ENCODE peak calls at places on chromosomes 2 and 18, in six cellular contexts. One of them, this sample, is unnamed.

GRCh38 chr18:48605408-48605845 is 66.6 kb downstream of the CTIF start:
- DNase-seq in ascending aorta: no peak
- DNase-seq in colonic mucosa: no peak
- DNase-seq in foreskin melanocyte: no peak
- DNase-seq in NCI-H1436 treated with DMSO at 0.1 percent for 48 hours: no peak
- DNase-seq in stimulated activated naive CD8-positive, alpha-beta T cell treated with anti-CD3 and anti-CD28 coated beads, Interleukin-15, Interleukin-2, amounts not matched to agents 100 U/mL and 50 U/mL, for 24 hours: no peak
- DNase-seq in this sample: no peak

GRCh38 chr2:134129900-134130537 is 123.9 kb upstream of the MGAT5 start:
- DNase-seq in ascending aorta: no peak
- DNase-seq in colonic mucosa: no peak
- DNase-seq in foreskin melanocyte: no peak
- DNase-seq in NCI-H1436 treated with DMSO at 0.1 percent for 48 hours: no peak
- DNase-seq in stimulated activated naive CD8-positive, alpha-beta T cell treated with anti-CD3 and anti-CD28 coated beads, Interleukin-15, Interleukin-2, amounts not matched to agents 100 U/mL and 50 U/mL, for 24 hours: no peak
- DNase-seq in this sample: no peak

GRCh38 chr2:214019229-214019972 is 391.5 kb upstream of the VWC2L start:
- DNase-seq in ascending aorta: peak; percentile 72
- DNase-seq in colonic mucosa: no peak
- DNase-seq in foreskin melanocyte: peak; percentile 83
- DNase-seq in NCI-H1436 treated with DMSO at 0.1 percent for 48 hours: no peak
- DNase-seq in stimulated activated naive CD8-positive, alpha-beta T cell treated with anti-CD3 and anti-CD28 coated beads, Interleukin-15, Interleukin-2, amounts not matched to agents 100 U/mL and 50 U/mL, for 24 hours: no peak
- DNase-seq in this sample: no peak

GRCh38 chr2:215773728-215774127 is 239.6 kb downstream of the MREG start:
- DNase-seq in ascending aorta: peak; percentile 71
- DNase-seq in colonic mucosa: no peak
- DNase-seq in foreskin melanocyte: peak; percentile 98
- DNase-seq in NCI-H1436 treated with DMSO at 0.1 percent for 48 hours: no peak
- DNase-seq in stimulated activated naive CD8-positive, alpha-beta T cell treated with anti-CD3 and anti-CD28 coated beads, Interleukin-15, Interleukin-2, amounts not matched to agents 100 U/mL and 50 U/mL, for 24 hours: peak; percentile 12
- DNase-seq in this sample: no peak

GRCh38 chr2:5673148-5673860 is 18.9 kb upstream of the SOX11 start:
- DNase-seq in ascending aorta: no peak
- DNase-seq in colonic mucosa: no peak
- DNase-seq in foreskin melanocyte: no peak
- DNase-seq in NCI-H1436 treated with DMSO at 0.1 percent for 48 hours: no peak
- DNase-seq in stimulated activated naive CD8-positive, alpha-beta T cell treated with anti-CD3 and anti-CD28 coated beads, Interleukin-15, Interleukin-2, amounts not matched to agents 100 U/mL and 50 U/mL, for 24 hours: no peak
- DNase-seq in this sample: no peak

GRCh38 chr2:170818294-170819104 is 1.8 kb downstream of the GAD1 start:
- DNase-seq in ascending aorta: no peak
- DNase-seq in colonic mucosa: no peak
- DNase-seq in foreskin melanocyte: no peak
- DNase-seq in NCI-H1436 treated with DMSO at 0.1 percent for 48 hours: no peak
- DNase-seq in stimulated activated naive CD8-positive, alpha-beta T cell treated with anti-CD3 and anti-CD28 coated beads, Interleukin-15, Interleukin-2, amounts not matched to agents 100 U/mL and 50 U/mL, for 24 hours: peak; percentile 21
- DNase-seq in this sample: peak; percentile 27

GRCh38 chr2:66578067-66578852 is 143.3 kb downstream of the MEIS1 start:
- DNase-seq in ascending aorta: no peak
- DNase-seq in colonic mucosa: no peak
- DNase-seq in foreskin melanocyte: no peak
- DNase-seq in NCI-H1436 treated with DMSO at 0.1 percent for 48 hours: no peak
- DNase-seq in stimulated activated naive CD8-positive, alpha-beta T cell treated with anti-CD3 and anti-CD28 coated beads, Interleukin-15, Interleukin-2, amounts not matched to agents 100 U/mL and 50 U/mL, for 24 hours: no peak
- DNase-seq in this sample: no peak

GRCh38 chr18:28541276-28541930 is 364.5 kb upstream of the CDH2 start:
- DNase-seq in ascending aorta: no peak
- DNase-seq in colonic mucosa: no peak
- DNase-seq in foreskin melanocyte: peak; percentile 7
- DNase-seq in NCI-H1436 treated with DMSO at 0.1 percent for 48 hours: no peak
- DNase-seq in stimulated activated naive CD8-positive, alpha-beta T cell treated with anti-CD3 and anti-CD28 coated beads, Interleukin-15, Interleukin-2, amounts not matched to agents 100 U/mL and 50 U/mL, for 24 hours: no peak
- DNase-seq in this sample: no peak

GRCh38 chr18:40012931-40013609 is 1942.0 kb upstream of the PIK3C3 start:
- DNase-seq in ascending aorta: no peak
- DNase-seq in colonic mucosa: no peak
- DNase-seq in foreskin melanocyte: no peak
- DNase-seq in NCI-H1436 treated with DMSO at 0.1 percent for 48 hours: no peak
- DNase-seq in stimulated activated naive CD8-positive, alpha-beta T cell treated with anti-CD3 and anti-CD28 coated beads, Interleukin-15, Interleukin-2, amounts not matched to agents 100 U/mL and 50 U/mL, for 24 hours: no peak
- DNase-seq in this sample: no peak

GRCh38 chr2:63614448-63614968 is 25.7 kb downstream of the MDH1 start:
- DNase-seq in ascending aorta: no peak
- DNase-seq in colonic mucosa: no peak
- DNase-seq in foreskin melanocyte: no peak
- DNase-seq in NCI-H1436 treated with DMSO at 0.1 percent for 48 hours: no peak
- DNase-seq in stimulated activated naive CD8-positive, alpha-beta T cell treated with anti-CD3 and anti-CD28 coated beads, Interleukin-15, Interleukin-2, amounts not matched to agents 100 U/mL and 50 U/mL, for 24 hours: no peak
- DNase-seq in this sample: no peak

GRCh38 chr2:239519081-239519920 is 118.5 kb upstream of the HDAC4 start:
- DNase-seq in ascending aorta: no peak
- DNase-seq in colonic mucosa: no peak
- DNase-seq in foreskin melanocyte: no peak
- DNase-seq in NCI-H1436 treated with DMSO at 0.1 percent for 48 hours: no peak
- DNase-seq in stimulated activated naive CD8-positive, alpha-beta T cell treated with anti-CD3 and anti-CD28 coated beads, Interleukin-15, Interleukin-2, amounts not matched to agents 100 U/mL and 50 U/mL, for 24 hours: no peak
- DNase-seq in this sample: no peak

GRCh38 chr18:57110295-57110694 is 36.6 kb upstream of the BOD1L2 start:
- DNase-seq in ascending aorta: no peak
- DNase-seq in colonic mucosa: no peak
- DNase-seq in foreskin melanocyte: no peak
- DNase-seq in NCI-H1436 treated with DMSO at 0.1 percent for 48 hours: no peak
- DNase-seq in stimulated activated naive CD8-positive, alpha-beta T cell treated with anti-CD3 and anti-CD28 coated beads, Interleukin-15, Interleukin-2, amounts not matched to agents 100 U/mL and 50 U/mL, for 24 hours: no peak
- DNase-seq in this sample: no peak

GRCh38 chr2:82234283-82234682 is 1929.7 kb upstream of the LRRTM1 start:
- DNase-seq in ascending aorta: no peak
- DNase-seq in colonic mucosa: no peak
- DNase-seq in foreskin melanocyte: no peak
- DNase-seq in NCI-H1436 treated with DMSO at 0.1 percent for 48 hours: no peak
- DNase-seq in stimulated activated naive CD8-positive, alpha-beta T cell treated with anti-CD3 and anti-CD28 coated beads, Interleukin-15, Interleukin-2, amounts not matched to agents 100 U/mL and 50 U/mL, for 24 hours: no peak
- DNase-seq in this sample: no peak

GRCh38 chr18:59691046-59691395 is 6.2 kb downstream of the CCBE1 start:
- DNase-seq in ascending aorta: no peak
- DNase-seq in colonic mucosa: peak; percentile 28
- DNase-seq in foreskin melanocyte: no peak
- DNase-seq in NCI-H1436 treated with DMSO at 0.1 percent for 48 hours: no peak
- DNase-seq in stimulated activated naive CD8-positive, alpha-beta T cell treated with anti-CD3 and anti-CD28 coated beads, Interleukin-15, Interleukin-2, amounts not matched to agents 100 U/mL and 50 U/mL, for 24 hours: no peak
- DNase-seq in this sample: no peak

GRCh38 chr2:7950035-7950612 is 731.7 kb upstream of the ID2 start:
- DNase-seq in ascending aorta: peak; percentile 75
- DNase-seq in colonic mucosa: no peak
- DNase-seq in foreskin melanocyte: no peak
- DNase-seq in NCI-H1436 treated with DMSO at 0.1 percent for 48 hours: no peak
- DNase-seq in stimulated activated naive CD8-positive, alpha-beta T cell treated with anti-CD3 and anti-CD28 coated beads, Interleukin-15, Interleukin-2, amounts not matched to agents 100 U/mL and 50 U/mL, for 24 hours: no peak
- DNase-seq in this sample: no peak

GRCh38 chr2:98378901-98379300 is 32.6 kb downstream of the CNGA3 start:
- DNase-seq in ascending aorta: no peak
- DNase-seq in colonic mucosa: peak; percentile 26
- DNase-seq in foreskin melanocyte: no peak
- DNase-seq in NCI-H1436 treated with DMSO at 0.1 percent for 48 hours: no peak
- DNase-seq in stimulated activated naive CD8-positive, alpha-beta T cell treated with anti-CD3 and anti-CD28 coated beads, Interleukin-15, Interleukin-2, amounts not matched to agents 100 U/mL and 50 U/mL, for 24 hours: no peak
- DNase-seq in this sample: no peak

GRCh38 chr2:239507576-239508258 is 106.9 kb upstream of the HDAC4 start:
- DNase-seq in ascending aorta: no peak
- DNase-seq in colonic mucosa: no peak
- DNase-seq in foreskin melanocyte: no peak
- DNase-seq in NCI-H1436 treated with DMSO at 0.1 percent for 48 hours: no peak
- DNase-seq in stimulated activated naive CD8-positive, alpha-beta T cell treated with anti-CD3 and anti-CD28 coated beads, Interleukin-15, Interleukin-2, amounts not matched to agents 100 U/mL and 50 U/mL, for 24 hours: no peak
- DNase-seq in this sample: no peak

GRCh38 chr2:120344214-120344990 is 1.5 kb upstream of the INHBB start:
- DNase-seq in ascending aorta: no peak
- DNase-seq in colonic mucosa: no peak
- DNase-seq in foreskin melanocyte: no peak
- DNase-seq in NCI-H1436 treated with DMSO at 0.1 percent for 48 hours: no peak
- DNase-seq in stimulated activated naive CD8-positive, alpha-beta T cell treated with anti-CD3 and anti-CD28 coated beads, Interleukin-15, Interleukin-2, amounts not matched to agents 100 U/mL and 50 U/mL, for 24 hours: peak; percentile 19
- DNase-seq in this sample: no peak

GRCh38 chr2:47631840-47632398 is 151.0 kb upstream of the MSH6 start:
- DNase-seq in ascending aorta: peak; percentile 84
- DNase-seq in colonic mucosa: peak; percentile 46
- DNase-seq in foreskin melanocyte: no peak
- DNase-seq in NCI-H1436 treated with DMSO at 0.1 percent for 48 hours: no peak
- DNase-seq in stimulated activated naive CD8-positive, alpha-beta T cell treated with anti-CD3 and anti-CD28 coated beads, Interleukin-15, Interleukin-2, amounts not matched to agents 100 U/mL and 50 U/mL, for 24 hours: no peak
- DNase-seq in this sample: no peak

GRCh38 chr2:27189989-27190388 is 21.9 kb upstream of the ATRAID start:
- DNase-seq in ascending aorta: no peak
- DNase-seq in colonic mucosa: no peak
- DNase-seq in foreskin melanocyte: no peak
- DNase-seq in NCI-H1436 treated with DMSO at 0.1 percent for 48 hours: no peak
- DNase-seq in stimulated activated naive CD8-positive, alpha-beta T cell treated with anti-CD3 and anti-CD28 coated beads, Interleukin-15, Interleukin-2, amounts not matched to agents 100 U/mL and 50 U/mL, for 24 hours: no peak
- DNase-seq in this sample: no peak

GRCh38 chr2:239948100-239948881 is 76.9 kb downstream of the NDUFA10 start:
- DNase-seq in ascending aorta: peak; percentile 54
- DNase-seq in colonic mucosa: no peak
- DNase-seq in foreskin melanocyte: no peak
- DNase-seq in NCI-H1436 treated with DMSO at 0.1 percent for 48 hours: no peak
- DNase-seq in stimulated activated naive CD8-positive, alpha-beta T cell treated with anti-CD3 and anti-CD28 coated beads, Interleukin-15, Interleukin-2, amounts not matched to agents 100 U/mL and 50 U/mL, for 24 hours: no peak
- DNase-seq in this sample: no peak

GRCh38 chr2:46032161-46032813 is 264.9 kb upstream of the EPAS1 start:
- DNase-seq in ascending aorta: no peak
- DNase-seq in colonic mucosa: no peak
- DNase-seq in foreskin melanocyte: no peak
- DNase-seq in NCI-H1436 treated with DMSO at 0.1 percent for 48 hours: no peak
- DNase-seq in stimulated activated naive CD8-positive, alpha-beta T cell treated with anti-CD3 and anti-CD28 coated beads, Interleukin-15, Interleukin-2, amounts not matched to agents 100 U/mL and 50 U/mL, for 24 hours: no peak
- DNase-seq in this sample: no peak

GRCh38 chr2:54574860-54575247 is 118.7 kb downstream of the SPTBN1 start:
- DNase-seq in ascending aorta: no peak
- DNase-seq in colonic mucosa: no peak
- DNase-seq in foreskin melanocyte: no peak
- DNase-seq in NCI-H1436 treated with DMSO at 0.1 percent for 48 hours: no peak
- DNase-seq in stimulated activated naive CD8-positive, alpha-beta T cell treated with anti-CD3 and anti-CD28 coated beads, Interleukin-15, Interleukin-2, amounts not matched to agents 100 U/mL and 50 U/mL, for 24 hours: no peak
- DNase-seq in this sample: no peak

GRCh38 chr2:209495855-209496585 is 72.2 kb downstream of the MAP2 start:
- DNase-seq in ascending aorta: peak; percentile 80
- DNase-seq in colonic mucosa: no peak
- DNase-seq in foreskin melanocyte: peak; percentile 82
- DNase-seq in NCI-H1436 treated with DMSO at 0.1 percent for 48 hours: peak; percentile 23
- DNase-seq in stimulated activated naive CD8-positive, alpha-beta T cell treated with anti-CD3 and anti-CD28 coated beads, Interleukin-15, Interleukin-2, amounts not matched to agents 100 U/mL and 50 U/mL, for 24 hours: no peak
- DNase-seq in this sample: no peak

GRCh38 chr18:631560-631959 is 25.9 kb upstream of the TYMS start:
- DNase-seq in ascending aorta: no peak
- DNase-seq in colonic mucosa: no peak
- DNase-seq in foreskin melanocyte: no peak
- DNase-seq in NCI-H1436 treated with DMSO at 0.1 percent for 48 hours: no peak
- DNase-seq in stimulated activated naive CD8-positive, alpha-beta T cell treated with anti-CD3 and anti-CD28 coated beads, Interleukin-15, Interleukin-2, amounts not matched to agents 100 U/mL and 50 U/mL, for 24 hours: no peak
- DNase-seq in this sample: no peak

GRCh38 chr18:711330-711692 is 1.1 kb downstream of the ENOSF1 start:
- DNase-seq in ascending aorta: no peak
- DNase-seq in colonic mucosa: no peak
- DNase-seq in foreskin melanocyte: peak; percentile 31
- DNase-seq in NCI-H1436 treated with DMSO at 0.1 percent for 48 hours: no peak
- DNase-seq in stimulated activated naive CD8-positive, alpha-beta T cell treated with anti-CD3 and anti-CD28 coated beads, Interleukin-15, Interleukin-2, amounts not matched to agents 100 U/mL and 50 U/mL, for 24 hours: no peak
- DNase-seq in this sample: no peak

GRCh38 chr18:74963820-74964446 is 245.0 kb downstream of the PTGR3 start:
- DNase-seq in ascending aorta: no peak
- DNase-seq in colonic mucosa: peak; percentile 33
- DNase-seq in foreskin melanocyte: peak; percentile 68
- DNase-seq in NCI-H1436 treated with DMSO at 0.1 percent for 48 hours: peak; percentile 40
- DNase-seq in stimulated activated naive CD8-positive, alpha-beta T cell treated with anti-CD3 and anti-CD28 coated beads, Interleukin-15, Interleukin-2, amounts not matched to agents 100 U/mL and 50 U/mL, for 24 hours: no peak
- DNase-seq in this sample: no peak

This sample was measured in activated T-helper 2 cell treated with anti-CD3 and anti-CD28 coated beads, Interferon-gamma antibody, Interleukin-2, Interleukin-4, amounts not matched to agents 10 μg/mL and 5 μg/mL and 100 μg/mL, durations not matched to agents 14 hours and 24 hours and 36 hours.